ENCODE peak calls at places on chromosome 18, in ten cellular contexts. One of them, this sample, is unnamed.

GRCh38 chr18:21194871-21195771 is 46.9 kb upstream of the GREB1L start:
- DNase-seq in transverse colon: no peak
- DNase-seq in upper lobe of left lung: no peak
- DNase-seq in H1: no peak
- DNase-seq in A549: no peak
- DNase-seq in tibial nerve: no peak
- DNase-seq in HepG2: peak; percentile 24
- DNase-seq in sigmoid colon: no peak
- DNase-seq in stomach: no peak
- DNase-seq in ovary: no peak
- DNase-seq in this sample: no peak

GRCh38 chr18:44789704-44790103 is 109.0 kb downstream of the SETBP1 start:
- DNase-seq in A549: no peak
- DNase-seq in sigmoid colon: no peak
- DNase-seq in stomach: no peak
- DNase-seq in HepG2: peak; percentile 43
- DNase-seq in H1: no peak
- DNase-seq in ovary: no peak
- DNase-seq in transverse colon: no peak
- DNase-seq in upper lobe of left lung: no peak
- DNase-seq in tibial nerve: no peak
- DNase-seq in this sample: no peak

GRCh38 chr18:27771571-27771970 is 405.4 kb downstream of the CDH2 start:
- DNase-seq in stomach: no peak
- DNase-seq in sigmoid colon: no peak
- DNase-seq in A549: no peak
- DNase-seq in H1: no peak
- DNase-seq in transverse colon: no peak
- DNase-seq in upper lobe of left lung: no peak
- DNase-seq in HepG2: no peak
- DNase-seq in tibial nerve: no peak
- DNase-seq in ovary: no peak
- DNase-seq in this sample: no peak

GRCh38 chr18:37403100-37403781 is 162.4 kb downstream of the CELF4 start:
- DNase-seq in stomach: no peak
- DNase-seq in tibial nerve: no peak
- DNase-seq in HepG2: no peak
- DNase-seq in upper lobe of left lung: no peak
- DNase-seq in transverse colon: no peak
- DNase-seq in sigmoid colon: no peak
- DNase-seq in H1: no peak
- DNase-seq in A549: no peak
- DNase-seq in ovary: peak; percentile 29
- DNase-seq in this sample: no peak

GRCh38 chr18:26511339-26512071 is 36.8 kb downstream of the KCTD1 start:
- DNase-seq in ovary: no peak
- DNase-seq in tibial nerve: no peak
- DNase-seq in A549: no peak
- DNase-seq in sigmoid colon: no peak
- DNase-seq in stomach: no peak
- DNase-seq in upper lobe of left lung: no peak
- DNase-seq in transverse colon: no peak
- DNase-seq in H1: no peak
- DNase-seq in HepG2: no peak
- DNase-seq in this sample: no peak

GRCh38 chr18:6994719-6995430 is 122.7 kb downstream of the LAMA1 start:
- DNase-seq in tibial nerve: no peak
- DNase-seq in stomach: no peak
- DNase-seq in H1: no peak
- DNase-seq in upper lobe of left lung: no peak
- DNase-seq in transverse colon: no peak
- DNase-seq in A549: no peak
- DNase-seq in sigmoid colon: no peak
- DNase-seq in ovary: no peak
- DNase-seq in HepG2: no peak
- DNase-seq in this sample: no peak

GRCh38 chr18:9771977-9772660 is 64.0 kb downstream of the RAB31 start:
- DNase-seq in A549: no peak
- DNase-seq in ovary: no peak
- DNase-seq in upper lobe of left lung: peak; percentile 44
- DNase-seq in transverse colon: no peak
- DNase-seq in stomach: no peak
- DNase-seq in HepG2: no peak
- DNase-seq in tibial nerve: no peak
- DNase-seq in H1: no peak
- DNase-seq in sigmoid colon: no peak
- DNase-seq in this sample: no peak

GRCh38 chr18:59906203-59906602 is 6.4 kb downstream of the PMAIP1 start:
- DNase-seq in H1: no peak
- DNase-seq in ovary: no peak
- DNase-seq in HepG2: no peak
- DNase-seq in sigmoid colon: no peak
- DNase-seq in stomach: no peak
- DNase-seq in upper lobe of left lung: no peak
- DNase-seq in tibial nerve: no peak
- DNase-seq in transverse colon: no peak
- DNase-seq in A549: no peak
- DNase-seq in this sample: no peak

GRCh38 chr18:9902832-9903231 is 11.0 kb upstream of the VAPA start:
- DNase-seq in HepG2: no peak
- DNase-seq in transverse colon: no peak
- DNase-seq in ovary: no peak
- DNase-seq in sigmoid colon: no peak
- DNase-seq in A549: no peak
- DNase-seq in stomach: no peak
- DNase-seq in upper lobe of left lung: no peak
- DNase-seq in tibial nerve: no peak
- DNase-seq in H1: no peak
- DNase-seq in this sample: no peak

GRCh38 chr18:23992119-23992940 is 22.2 kb upstream of the TTC39C start:
- DNase-seq in ovary: peak; percentile 23
- DNase-seq in HepG2: no peak
- DNase-seq in upper lobe of left lung: peak; percentile 72
- DNase-seq in stomach: peak; percentile 83
- DNase-seq in sigmoid colon: no peak
- DNase-seq in H1: no peak
- DNase-seq in A549: no peak
- DNase-seq in tibial nerve: no peak
- DNase-seq in transverse colon: no peak
- DNase-seq in this sample: no peak

GRCh38 chr18:22277758-22278157 is 108.4 kb downstream of the GATA6 start:
- DNase-seq in ovary: no peak
- DNase-seq in tibial nerve: no peak
- DNase-seq in stomach: no peak
- DNase-seq in upper lobe of left lung: no peak
- DNase-seq in sigmoid colon: no peak
- DNase-seq in A549: no peak
- DNase-seq in HepG2: no peak
- DNase-seq in H1: no peak
- DNase-seq in transverse colon: no peak
- DNase-seq in this sample: no peak

GRCh38 chr18:74395006-74395405 is 62.1 kb downstream of the DIPK1C start:
- DNase-seq in transverse colon: no peak
- DNase-seq in sigmoid colon: no peak
- DNase-seq in A549: no peak
- DNase-seq in tibial nerve: no peak
- DNase-seq in HepG2: no peak
- DNase-seq in H1: no peak
- DNase-seq in ovary: no peak
- DNase-seq in upper lobe of left lung: no peak
- DNase-seq in stomach: no peak
- DNase-seq in this sample: no peak

GRCh38 chr18:78192044-78192443 is 787.6 kb upstream of the SALL3 start:
- DNase-seq in ovary: peak; percentile 24
- DNase-seq in stomach: no peak
- DNase-seq in HepG2: no peak
- DNase-seq in H1: no peak
- DNase-seq in sigmoid colon: no peak
- DNase-seq in transverse colon: no peak
- DNase-seq in tibial nerve: no peak
- DNase-seq in A549: no peak
- DNase-seq in upper lobe of left lung: peak; percentile 91
- DNase-seq in this sample: no peak

GRCh38 chr18:906416-907170 is 1.9 kb downstream of the ADCYAP1 start:
- DNase-seq in stomach: no peak
- DNase-seq in ovary: no peak
- DNase-seq in tibial nerve: no peak
- DNase-seq in upper lobe of left lung: no peak
- DNase-seq in sigmoid colon: no peak
- DNase-seq in H1: peak; percentile 85
- DNase-seq in HepG2: no peak
- DNase-seq in transverse colon: no peak
- DNase-seq in A549: no peak
- DNase-seq in this sample: no peak
- TF ChIP-seq EP300 in stomach: no peak
- TF ChIP-seq EP300 in ovary: no peak
- TF ChIP-seq EP300 in tibial nerve: no peak
- TF ChIP-seq EP300 in upper lobe of left lung: no peak
- TF ChIP-seq EP300 in sigmoid colon: no peak
- TF ChIP-seq EP300 in H1: no peak
- TF ChIP-seq EP300 in HepG2: no peak
- TF ChIP-seq EP300 in transverse colon: no peak
- TF ChIP-seq EP300 in A549: no peak
- TF ChIP-seq EP300 in this sample: no peak

DNA sequence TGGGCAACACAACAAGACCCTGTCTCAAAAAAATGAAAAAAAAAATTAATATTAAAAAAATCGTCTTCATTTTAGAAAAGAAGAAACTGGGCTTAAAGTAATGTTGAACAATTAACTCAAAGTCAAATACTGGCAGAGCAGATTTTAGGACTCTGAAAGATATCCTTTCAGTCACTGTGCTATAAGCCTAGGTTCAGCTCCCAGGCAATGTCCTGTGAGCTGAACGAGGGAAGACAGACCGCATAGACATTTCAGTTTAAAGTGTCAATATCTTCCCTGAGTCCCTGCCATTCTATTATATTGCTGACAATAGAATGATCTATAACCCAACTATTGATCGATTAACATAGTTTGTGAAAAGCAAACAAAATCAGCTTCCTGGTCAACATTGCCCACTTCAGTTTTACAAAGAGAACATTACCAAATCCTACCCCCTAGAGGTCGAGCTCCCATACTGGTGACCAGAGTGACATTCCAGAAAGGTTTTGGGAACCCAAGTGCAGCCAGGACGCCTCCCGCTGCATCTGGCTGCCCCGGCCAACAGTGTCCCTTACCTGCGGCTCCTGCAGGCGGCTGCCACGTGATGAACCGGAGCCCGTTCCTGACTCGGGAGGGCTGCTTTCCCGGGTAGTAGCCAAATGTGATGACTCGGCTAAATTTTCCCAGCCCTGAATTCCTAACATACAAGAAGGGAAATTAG is 639 bp downstream of the MRO start:
- DNase-seq in ovary: peak; percentile 27
- DNase-seq in HepG2: peak; percentile 56
- DNase-seq in A549: peak; percentile 40
- DNase-seq in stomach: peak; percentile 63
- DNase-seq in upper lobe of left lung: peak; percentile 59
- DNase-seq in sigmoid colon: peak; percentile 67
- DNase-seq in transverse colon: peak; percentile 59
- DNase-seq in H1: peak; percentile 78
- DNase-seq in tibial nerve: no peak
- DNase-seq in this sample: no peak
- H3K4me3 ChIP-seq in ovary: peak overlapping the region; percentile 8
- H3K4me3 ChIP-seq in HepG2: no peak overlapping the region
- H3K4me3 ChIP-seq in A549: peak overlapping the region; percentile 47
- H3K4me3 ChIP-seq in stomach: peak overlapping the region; percentile 51
- H3K4me3 ChIP-seq in upper lobe of left lung: no peak overlapping the region
- H3K4me3 ChIP-seq in sigmoid colon: no peak overlapping the region
- H3K4me3 ChIP-seq in transverse colon: peak overlapping the region; percentile 50
- H3K4me3 ChIP-seq in H1: no peak overlapping the region
- H3K4me3 ChIP-seq in tibial nerve: peak overlapping the region; percentile 41
- H3K4me3 ChIP-seq in this sample: peak overlapping the region; percentile 41

DNA sequence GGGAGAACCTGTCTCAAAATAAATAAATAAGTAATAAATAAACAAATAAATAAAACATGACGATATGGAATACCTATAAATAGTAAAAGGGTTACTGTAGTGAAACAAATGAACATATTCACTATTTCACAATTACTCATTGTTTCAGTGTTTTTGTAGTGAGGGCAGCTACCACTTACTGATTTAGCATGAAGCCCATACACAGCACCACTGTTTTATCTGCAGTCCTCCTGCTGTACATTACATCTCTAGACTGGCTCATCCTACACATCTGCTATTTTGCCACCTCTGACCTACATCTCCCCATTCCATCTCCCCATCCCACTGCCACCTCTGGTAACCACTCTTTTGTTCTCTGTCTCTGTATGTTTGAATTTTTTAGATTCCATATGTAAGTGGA is 332.7 kb upstream of the SMIM21 start:
- DNase-seq in tibial nerve: no peak
- DNase-seq in upper lobe of left lung: no peak
- DNase-seq in HepG2: no peak
- DNase-seq in sigmoid colon: no peak
- DNase-seq in A549: no peak
- DNase-seq in transverse colon: no peak
- DNase-seq in ovary: no peak
- DNase-seq in stomach: no peak
- DNase-seq in H1: no peak
- DNase-seq in this sample: no peak
- TF ChIP-seq EP300 in tibial nerve: no peak
- TF ChIP-seq EP300 in upper lobe of left lung: no peak
- TF ChIP-seq EP300 in HepG2: no peak
- TF ChIP-seq EP300 in sigmoid colon: no peak
- TF ChIP-seq EP300 in A549: no peak
- TF ChIP-seq EP300 in transverse colon: no peak
- TF ChIP-seq EP300 in ovary: no peak
- TF ChIP-seq EP300 in stomach: no peak
- TF ChIP-seq EP300 in H1: no peak
- TF ChIP-seq EP300 in this sample: no peak

GRCh38 chr18:34875150-34875549 is 165.1 kb downstream of the DTNA start:
- DNase-seq in H1: no peak
- DNase-seq in sigmoid colon: no peak
- DNase-seq in tibial nerve: no peak
- DNase-seq in stomach: no peak
- DNase-seq in HepG2: no peak
- DNase-seq in transverse colon: no peak
- DNase-seq in upper lobe of left lung: no peak
- DNase-seq in A549: no peak
- DNase-seq in ovary: no peak
- DNase-seq in this sample: no peak
- H3K4me3 ChIP-seq in H1: no peak overlapping the region
- H3K4me3 ChIP-seq in sigmoid colon: no peak overlapping the region
- H3K4me3 ChIP-seq in tibial nerve: no peak overlapping the region
- H3K4me3 ChIP-seq in stomach: no peak overlapping the region
- H3K4me3 ChIP-seq in HepG2: no peak overlapping the region
- H3K4me3 ChIP-seq in transverse colon: no peak overlapping the region
- H3K4me3 ChIP-seq in upper lobe of left lung: no peak overlapping the region
- H3K4me3 ChIP-seq in A549: no peak overlapping the region
- H3K4me3 ChIP-seq in ovary: no peak overlapping the region
- H3K4me3 ChIP-seq in this sample: no peak overlapping the region